ENCODE peak calls at places on chromosomes 1 and 21, in four cellular contexts. N is upper lobe of left lung, U is tibial nerve, R is transverse colon. C is an unnamed sample.

GRCh38 chr1:247297263-247298123 is 34.2 kb downstream of the ZNF496 start:
- DNase-seq in N (no peak), U (no peak), R (peak; percentile 18), C (no peak)

GRCh38 chr21:34997295-34997694 is 51.8 kb downstream of the RUNX1 start:
- DNase-seq in N (no peak), U (no peak), R (no peak), C (no peak)

GRCh38 chr1:14970115-14970798 is 183.3 kb upstream of the TMEM51 start:
- DNase-seq in N (no peak), U (no peak), R (peak; percentile 26), C (peak; percentile 93)

GRCh38 chr1:241610056-241610815 is 29.9 kb downstream of the CHML start:
- DNase-seq in N (no peak), U (no peak), R (peak; percentile 35), C (no peak)

GRCh38 chr1:88935522-88936222 is 44.3 kb upstream of the GTF2B start:
- DNase-seq in N (no peak), U (no peak), R (no peak), C (no peak)

GRCh38 chr21:37763298-37763697 is 153.0 kb downstream of the KCNJ6 start:
- DNase-seq in N (no peak), U (no peak), R (no peak), C (no peak)

GRCh38 chr1:109933856-109934711 is 23.4 kb downstream of the CSF1 start:
- DNase-seq in N (no peak), U (no peak), R (no peak), C (no peak)

GRCh38 chr1:66503841-66504470 is 30.0 kb upstream of the SGIP1 start:
- DNase-seq in N (no peak), U (no peak), R (peak; percentile 38), C (no peak)

GRCh38 chr21:38171723-38172344 is 85.0 kb upstream of the KCNJ15 start:
- DNase-seq in N (no peak), U (no peak), R (no peak), C (no peak)

GRCh38 chr21:45556302-45556644 is 14.0 kb upstream of the SLC19A1 start:
- DNase-seq in N (no peak), U (no peak), R (no peak), C (no peak)

GRCh38 chr1:28737245-28738137 is 751 bp downstream of the YTHDF2 start:
- DNase-seq in N (peak; percentile 88), U (no peak), R (peak; percentile 56), C (peak; percentile 64)

GRCh38 chr21:35252831-35253230 is 203.7 kb upstream of the RUNX1 start:
- DNase-seq in N (no peak), U (no peak), R (no peak), C (no peak)

GRCh38 chr1:43546388-43547100 is 15.9 kb downstream of the PTPRF start:
- DNase-seq in N (no peak), U (no peak), R (no peak), C (no peak)

GRCh38 chr1:43547538-43548072 is 16.9 kb downstream of the PTPRF start:
- DNase-seq in N (no peak), U (no peak), R (no peak), C (no peak)

GRCh38 chr1:43543567-43543966 is 12.9 kb downstream of the PTPRF start:
- DNase-seq in N (no peak), U (no peak), R (no peak), C (no peak)

GRCh38 chr1:43545321-43545685 is 14.6 kb downstream of the PTPRF start:
- DNase-seq in N (no peak), U (no peak), R (no peak), C (no peak)

DNA sequence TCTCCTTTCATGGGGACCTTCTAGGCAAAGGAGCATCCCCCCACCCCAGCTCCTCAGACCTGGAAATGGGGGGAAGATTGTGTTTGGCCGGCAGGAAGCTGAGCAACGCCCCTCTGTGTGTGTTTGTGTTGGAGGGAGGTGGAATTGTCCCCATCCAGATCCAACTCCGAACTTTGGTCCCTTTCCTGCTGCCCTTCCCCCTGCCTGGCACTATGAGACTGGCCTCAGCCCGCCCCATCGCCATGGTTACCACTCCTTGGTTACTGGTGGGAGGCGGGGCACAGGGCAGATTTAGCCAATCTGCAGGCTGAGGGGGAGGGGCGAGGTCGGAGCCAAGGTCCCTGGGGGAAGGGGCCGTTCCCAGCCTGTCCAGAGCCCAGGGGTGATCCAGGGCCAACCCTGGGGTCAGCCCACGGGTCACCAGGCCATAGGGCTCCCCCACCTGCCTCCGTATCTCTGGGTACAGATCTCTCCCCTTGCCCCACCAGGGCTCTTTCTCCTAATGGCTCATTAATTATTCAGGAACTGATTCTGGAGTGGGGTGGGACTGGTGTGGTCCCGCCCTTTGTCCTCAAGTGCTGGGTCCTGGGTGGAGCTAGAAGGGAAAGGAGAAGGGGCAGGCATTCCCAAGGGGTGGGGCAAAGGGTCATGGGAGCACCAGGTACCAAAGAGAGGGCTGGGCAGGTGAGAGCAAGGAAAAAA is 15.2 kb downstream of the PTPRF start:
- DNase-seq in N (no peak), U (peak; percentile 69), R (peak; percentile 96), C (no peak)
- TF ChIP-seq POLR2A in N (no peak), U (no peak), R (peak; percentile 45), C (no peak)

GRCh38 chr1:117366982-117367768 is at the start of gene MAN1A2:
- DNase-seq in N (peak; percentile 97), U (peak; percentile 73), R (peak; percentile 92), C (peak; percentile 86)
- TF ChIP-seq EP300 in N (no peak), U (peak; percentile 87), R (no peak), C (no peak)

GRCh38 chr1:147245129-147245528 is 2.6 kb downstream of the CHD1L start:
- DNase-seq in N (no peak), U (no peak), R (no peak), C (no peak)

GRCh38 chr1:147243228-147243685 is 773 bp downstream of the CHD1L start:
- DNase-seq in N (peak; percentile 62), U (no peak), R (peak; percentile 41), C (no peak)

GRCh38 chr1:147245586-147246021 is 3.1 kb downstream of the CHD1L start:
- DNase-seq in N (no peak), U (no peak), R (no peak), C (no peak)

GRCh38 chr1:147241955-147242448 is 482 bp upstream of the CHD1L start:
- DNase-seq in N (no peak), U (no peak), R (no peak), C (no peak)

DNA sequence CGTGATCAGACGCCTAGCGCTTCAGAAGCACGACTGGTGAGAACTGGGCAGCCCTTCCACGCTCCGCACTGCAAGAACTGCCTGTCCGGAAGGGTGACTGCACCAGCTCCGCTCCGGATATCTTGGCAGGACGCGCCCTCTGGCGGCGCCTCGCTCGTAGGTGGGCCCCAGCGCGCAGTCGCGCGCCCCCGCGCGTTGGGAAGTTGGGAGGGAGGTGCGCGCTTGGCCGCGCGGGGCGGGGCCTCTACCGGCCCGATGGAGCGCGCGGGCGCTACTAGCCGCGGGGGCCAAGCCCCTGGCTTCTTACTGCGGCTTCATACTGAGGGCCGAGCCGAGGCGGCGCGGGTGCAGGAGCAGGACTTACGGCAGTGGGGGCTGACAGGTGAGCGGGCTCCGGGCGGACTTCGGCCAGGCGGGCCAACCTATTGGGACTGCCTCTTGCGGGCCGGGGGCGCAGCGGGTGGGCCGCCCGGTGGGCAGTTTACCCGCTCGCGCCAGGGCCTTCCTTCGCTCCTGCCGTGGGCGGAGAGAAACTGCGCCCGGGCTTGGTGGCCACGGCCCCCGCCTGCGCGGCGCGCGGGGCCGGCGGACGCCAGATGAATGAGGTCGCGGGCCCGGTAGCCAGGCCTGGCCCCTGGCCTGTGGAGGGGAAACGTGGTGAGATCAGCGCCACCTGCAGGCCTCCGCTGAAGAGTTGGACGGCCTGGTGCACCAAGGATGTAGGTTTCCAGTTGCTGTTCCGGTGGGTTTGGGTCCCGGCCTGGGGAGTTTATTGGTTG is at the start of gene CHD1L:
- DNase-seq in N (peak; percentile 99), U (peak; percentile 93), R (peak; percentile 96), C (peak; percentile 96)
- TF ChIP-seq POLR2A in N (no peak), U (no peak), R (peak; percentile 48), C (no peak)

DNA sequence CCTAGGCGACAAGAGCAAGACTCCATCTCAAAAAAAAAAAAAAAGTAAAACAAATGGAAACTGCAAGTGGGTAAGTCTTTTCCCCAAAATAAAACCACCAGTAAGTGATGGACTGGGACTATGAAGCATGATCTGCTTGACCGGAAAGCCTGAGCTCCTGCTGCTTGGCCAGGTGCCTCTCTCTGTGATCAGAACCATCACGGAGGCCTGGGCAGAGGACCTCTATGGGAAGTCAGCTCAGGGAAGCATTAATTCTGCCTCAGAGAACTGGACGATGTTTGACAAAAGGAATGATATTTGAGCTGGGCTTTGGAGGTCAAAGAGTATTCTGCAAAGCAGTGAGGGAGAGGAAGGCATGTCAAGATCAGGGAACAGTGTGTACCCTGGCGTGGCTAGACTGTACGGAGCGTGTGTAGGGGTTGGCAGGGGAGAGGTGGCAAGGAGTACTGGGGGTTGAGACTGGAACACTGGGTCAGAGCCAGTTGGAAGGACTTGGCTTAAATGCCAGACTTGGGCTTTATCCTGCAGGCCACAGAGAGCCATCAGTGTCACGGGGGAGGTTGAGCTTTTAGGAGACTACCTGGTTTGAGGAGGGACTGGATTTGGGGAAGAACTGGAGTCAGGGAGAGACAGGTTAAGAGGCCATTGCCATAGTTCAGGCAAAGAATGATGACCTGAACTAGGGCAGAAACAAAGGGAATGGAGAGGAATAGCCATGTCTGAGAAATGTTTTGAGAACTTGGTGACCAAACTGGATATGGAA is 16.4 kb downstream of the ATP1A2 start:
- DNase-seq in N (no peak), U (no peak), R (no peak), C (no peak)
- TF ChIP-seq EP300 in N (no peak), U (peak; percentile 94), R (no peak), C (peak; percentile 94)